ENCODE peak calls at places on chromosomes 2 and 18, in seven cellular contexts. D is MCF 10A, H is B cell, U is adrenal gland, S is breast epithelium, K is HFF-Myc, C is lower lobe of right lung. W is an unnamed sample.

GRCh38 chr2:236843061-236843460 is 242.6 kb upstream of the COPS8 start:
- DNase-seq in H (no peak), C (no peak), U (no peak), D (no peak), S (peak; percentile 22), K (no peak), W (no peak)

GRCh38 chr18:21857871-21858270 is 117.3 kb downstream of the MIB1 start:
- DNase-seq in H (no peak), D (no peak), K (no peak), S (no peak), C (no peak), U (no peak), W (peak; percentile 37)

GRCh38 chr18:34280653-34281052 is 55.9 kb upstream of the NOL4 start:
- DNase-seq in S (no peak), U (no peak), D (no peak), C (no peak), H (no peak), K (no peak), W (no peak)

GRCh38 chr18:68564961-68565360 is 149.9 kb downstream of the TMX3 start:
- DNase-seq in U (no peak), S (no peak), D (no peak), K (no peak), H (no peak), C (no peak), W (no peak)

GRCh38 chr18:8812631-8813030 is 107.3 kb downstream of the MTCL1 start:
- DNase-seq in S (no peak), K (no peak), C (no peak), U (no peak), H (no peak), D (no peak), W (no peak)

GRCh38 chr2:112482309-112483046 is 522 bp downstream of the TTL start:
- DNase-seq in U (peak; percentile 42), S (no peak), D (peak; percentile 47), C (peak; percentile 57), H (peak; percentile 49), K (no peak), W (peak; percentile 43)

GRCh38 chr2:25292408-25292807 is 49.3 kb downstream of the DNMT3A start:
- DNase-seq in S (no peak), U (peak; percentile 47), H (no peak), D (no peak), K (no peak), C (no peak), W (no peak)

GRCh38 chr2:32484907-32485306 is 128.1 kb downstream of the BIRC6 start:
- DNase-seq in C (no peak), U (no peak), K (peak; percentile 90), S (no peak), D (peak; percentile 92), H (no peak), W (no peak)

GRCh38 chr2:61016392-61017002 is 1.0 kb upstream of the PEX13 start:
- DNase-seq in U (no peak), C (peak; percentile 51), D (no peak), K (no peak), S (no peak), H (peak; percentile 16), W (peak; percentile 37)

GRCh38 chr2:82062469-82062868 is 1757.9 kb upstream of the LRRTM1 start:
- DNase-seq in S (no peak), H (no peak), D (no peak), C (no peak), K (no peak), U (no peak), W (no peak)

GRCh38 chr18:23107718-23108117 is 27.6 kb upstream of the CABLES1 start:
- DNase-seq in H (no peak), C (no peak), D (peak; percentile 51), U (no peak), K (no peak), S (no peak), W (no peak)

GRCh38 chr2:164868563-164869419 is 27.2 kb upstream of the COBLL1 start:
- DNase-seq in U (no peak), S (no peak), D (no peak), C (no peak), K (no peak), H (no peak), W (no peak)

GRCh38 chr2:224442092-224442999 is 40.4 kb upstream of the FAM124B start:
- DNase-seq in U (no peak), S (no peak), K (no peak), H (peak; percentile 57), C (peak; percentile 50), D (no peak), W (peak; percentile 46)

GRCh38 chr2:119260636-119261497 is 37.2 kb downstream of the STEAP3 start:
- DNase-seq in D (no peak), H (no peak), C (no peak), K (no peak), U (no peak), S (no peak), W (no peak)

GRCh38 chr2:196234672-196235071 is 63.3 kb upstream of the STK17B start:
- DNase-seq in K (no peak), H (no peak), C (no peak), U (no peak), S (no peak), D (peak; percentile 15), W (no peak)

DNA sequence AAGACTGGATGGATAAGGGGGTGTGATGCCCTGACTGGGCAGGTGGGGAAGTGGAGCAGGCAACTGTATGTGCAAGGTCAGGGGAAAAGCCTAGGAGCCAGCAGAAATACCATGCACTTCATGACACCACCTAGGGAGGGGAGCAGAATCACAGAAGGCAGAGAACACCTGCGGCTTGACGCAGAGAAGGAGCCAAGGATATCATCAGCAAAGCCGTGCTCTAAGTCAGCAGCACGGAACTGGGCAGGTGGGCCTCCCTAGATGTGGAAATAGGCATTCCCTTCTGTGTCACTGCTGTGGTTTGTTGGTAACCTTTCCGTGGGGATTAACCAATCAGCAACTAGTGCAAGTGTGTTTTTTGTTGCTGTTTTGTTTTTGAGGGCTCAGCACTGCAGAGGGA is 41.3 kb downstream of the HDLBP start:
- DNase-seq in K (no peak), S (no peak), U (no peak), C (no peak), H (no peak), D (no peak), W (no peak)
- TF ChIP-seq CTCF in K (no peak), S (no peak), U (no peak), C (no peak), H (peak; percentile 17), D (no peak), W (no peak)

DNA sequence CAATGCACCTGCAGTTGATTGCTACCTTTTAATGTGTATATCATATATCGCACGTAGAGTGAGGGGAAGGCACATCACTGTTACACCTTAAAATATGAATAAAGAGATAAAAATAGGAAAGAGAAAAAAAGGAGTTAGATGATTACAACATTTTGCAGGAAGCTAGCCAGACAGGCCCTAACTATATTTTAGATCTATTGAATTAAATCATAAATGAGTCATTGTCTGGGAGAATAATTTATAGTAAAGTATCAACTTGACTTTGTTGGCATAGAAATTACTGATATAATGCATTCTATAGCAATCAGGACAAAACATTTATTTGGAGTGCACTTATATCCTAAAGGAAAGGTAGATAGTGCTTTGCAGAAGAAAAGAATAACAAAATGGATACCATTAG is 384.9 kb upstream of the NXPH2 start:
- DNase-seq in S (no peak), K (no peak), H (no peak), D (no peak), U (no peak), C (no peak), W (no peak)
- TF ChIP-seq CTCF in S (no peak), K (no peak), H (no peak), D (no peak), U (no peak), C (no peak), W (no peak)

GRCh38 chr18:41144444-41144843 is 810.6 kb upstream of the PIK3C3 start:
- DNase-seq in C (no peak), U (no peak), K (no peak), H (no peak), S (no peak), D (peak; percentile 75), W (no peak)

GRCh38 chr18:41150316-41150715 is 804.7 kb upstream of the PIK3C3 start:
- DNase-seq in S (no peak), H (no peak), K (no peak), D (no peak), C (no peak), U (no peak), W (no peak)

GRCh38 chr18:41140506-41140905 is 814.5 kb upstream of the PIK3C3 start:
- DNase-seq in K (no peak), H (no peak), S (no peak), D (no peak), C (no peak), U (no peak), W (no peak)

GRCh38 chr18:41145526-41145925 is 809.5 kb upstream of the PIK3C3 start:
- DNase-seq in S (no peak), C (no peak), K (no peak), D (peak; percentile 65), U (no peak), H (no peak), W (no peak)

GRCh38 chr18:41146301-41146700 is 808.7 kb upstream of the PIK3C3 start:
- DNase-seq in K (no peak), C (no peak), S (no peak), U (no peak), D (no peak), H (no peak), W (no peak)
- TF ChIP-seq CTCF in K (no peak), C (no peak), S (no peak), U (no peak), D (no peak), H (no peak), W (no peak)

GRCh38 chr2:96762529-96763253 is 2.0 kb downstream of the CNNM4 start:
- DNase-seq in K (no peak), D (no peak), C (no peak), U (no peak), H (no peak), S (no peak), W (no peak)

GRCh38 chr2:96764253-96764637 is 3.5 kb downstream of the CNNM4 start:
- DNase-seq in D (no peak), C (peak; percentile 55), U (no peak), S (peak; percentile 38), K (no peak), H (peak; percentile 57), W (no peak)

GRCh38 chr2:96760036-96760985 is at the start of gene CNNM4:
- DNase-seq in C (peak; percentile 98), H (peak; percentile 96), U (peak; percentile 95), D (peak; percentile 93), K (peak; percentile 60), S (peak; percentile 96), W (peak; percentile 95)

GRCh38 chr2:96760986-96761832 is 507 bp downstream of the CNNM4 start:
- DNase-seq in U (peak; percentile 45), S (peak; percentile 39), K (no peak), H (no peak), C (peak; percentile 72), D (no peak), W (no peak)

DNA sequence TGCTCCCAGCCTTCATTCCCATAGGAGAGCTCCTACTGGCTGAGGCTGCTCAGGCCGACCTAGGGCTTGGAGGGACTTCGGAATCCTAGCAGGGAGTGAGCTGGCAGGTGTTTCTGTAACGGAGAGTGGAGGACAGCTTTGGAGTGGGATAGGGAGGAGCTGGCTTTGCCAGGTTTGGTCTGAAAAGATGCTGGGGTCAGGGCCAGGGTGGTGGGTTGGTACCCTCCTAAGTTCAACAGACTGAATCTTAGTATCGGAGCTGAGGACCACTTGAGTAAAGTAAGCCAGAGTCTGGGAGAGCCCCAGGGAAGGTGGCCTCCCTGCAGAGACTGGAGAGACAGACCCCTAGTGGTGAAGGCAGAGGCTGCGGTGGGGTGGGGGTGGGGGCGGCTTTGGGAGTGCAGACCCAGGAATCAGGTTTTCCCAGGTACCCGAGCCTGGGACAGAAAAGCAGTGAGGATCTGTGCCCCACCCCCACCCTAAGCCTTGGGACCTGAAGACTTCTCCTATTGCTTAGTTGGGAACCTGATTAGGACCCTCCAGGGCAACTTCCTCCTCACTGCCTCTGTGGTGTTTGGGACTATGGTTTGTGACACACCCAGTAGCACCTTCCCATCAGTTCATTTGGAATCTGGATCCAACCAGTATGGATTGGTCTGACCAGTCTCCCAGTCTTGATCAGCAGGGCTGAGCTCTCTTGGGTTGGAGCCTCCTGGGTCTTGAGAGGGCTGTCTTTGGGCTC is 3.0 kb downstream of the CNNM4 start:
- DNase-seq in C (no peak), H (peak; percentile 69), S (no peak), K (no peak), D (no peak), U (no peak), W (peak; percentile 62)
- TF ChIP-seq CTCF in C (peak; percentile 39), H (peak; percentile 64), S (no peak), K (peak; percentile 58), D (peak; percentile 19), U (no peak), W (peak; percentile 58)